ENCODE peak calls at places on chromosomes 2 and 18, in eight cellular contexts. Y is OCI-LY7, P is sigmoid colon, L is heart right ventricle, M is IMR-90, V is H1, B is body of pancreas, R is PC-9. K is an unnamed sample.

GRCh38 chr2:98911376-98912154 is 24.5 kb downstream of the CRACDL start:
- DNase-seq in M (peak), L (no peak), B (no peak), P (peak), R (no peak), Y (no peak), V (no peak), K (peak)

GRCh38 chr2:26536371-26537068 is 58.6 kb upstream of the OTOF start:
- DNase-seq in M (no peak), Y (no peak), B (no peak), V (no peak), L (no peak), R (no peak), P (peak), K (no peak)

GRCh38 chr18:56563568-56563967 is 74.8 kb downstream of the TXNL1 start:
- DNase-seq in R (no peak), B (no peak), Y (peak), M (no peak), V (peak), P (no peak), L (no peak), K (no peak)

GRCh38 chr18:44826418-44827259 is 146.0 kb downstream of the SETBP1 start:
- DNase-seq in V (no peak), M (peak), P (peak), Y (no peak), R (peak), L (peak), B (peak), K (peak)

GRCh38 chr2:107064750-107065149 is 178.8 kb upstream of the ST6GAL2 start:
- DNase-seq in R (no peak), B (no peak), M (no peak), Y (no peak), L (no peak), V (no peak), P (no peak), K (no peak)

GRCh38 chr2:40403233-40403841 is 48.6 kb downstream of the SLC8A1 start:
- DNase-seq in L (no peak), Y (no peak), P (no peak), R (peak), V (no peak), M (peak), B (no peak), K (peak)

GRCh38 chr2:143802242-143802641 is 673.0 kb downstream of the ARHGAP15 start:
- DNase-seq in V (no peak), L (no peak), R (no peak), P (no peak), M (peak), B (no peak), Y (no peak), K (peak)

GRCh38 chr2:202758128-202758527 is 113.4 kb downstream of the ICA1L start:
- DNase-seq in M (no peak), B (no peak), R (no peak), L (no peak), V (no peak), P (no peak), Y (no peak), K (no peak)

GRCh38 chr2:32706815-32707214 is 79.0 kb downstream of the TTC27 start:
- DNase-seq in L (no peak), M (no peak), V (no peak), Y (no peak), P (no peak), B (no peak), R (no peak), K (no peak)

GRCh38 chr2:129720761-129721160 is 258.7 kb upstream of the RAB6C start:
- DNase-seq in B (no peak), R (no peak), P (no peak), Y (no peak), L (no peak), V (no peak), M (no peak), K (no peak)

GRCh38 chr2:215772003-215772402 is 241.3 kb downstream of the MREG start:
- DNase-seq in Y (no peak), L (peak), P (no peak), M (peak), R (no peak), B (no peak), V (no peak), K (no peak)

GRCh38 chr2:101308432-101309210 is at the start of gene RNF149:
- DNase-seq in V (peak), P (peak), Y (peak), B (peak), M (peak), R (peak), L (peak), K (peak)

GRCh38 chr2:189506514-189506976 is 65.3 kb downstream of the WDR75 start:
- DNase-seq in V (no peak), M (peak), R (peak), B (no peak), L (no peak), Y (no peak), P (no peak), K (no peak)

GRCh38 chr18:43486462-43486861 is 209.2 kb upstream of the SYT4 start:
- DNase-seq in M (no peak), L (no peak), V (no peak), P (no peak), B (peak), Y (peak), R (no peak), K (no peak)

GRCh38 chr2:235698028-235698427 is 204.2 kb downstream of the AGAP1 start:
- DNase-seq in M (peak), V (no peak), Y (no peak), R (no peak), L (no peak), P (no peak), B (no peak), K (no peak)

GRCh38 chr2:9771481-9772017 is 71.7 kb upstream of the TAF1B start:
- DNase-seq in B (no peak), L (peak), V (no peak), Y (no peak), R (no peak), P (no peak), M (peak), K (no peak)

GRCh38 chr2:177474904-177475474 is 82.4 kb downstream of the AGPS start:
- DNase-seq in P (no peak), Y (no peak), B (no peak), V (no peak), R (no peak), M (peak), L (no peak), K (peak)

GRCh38 chr2:217231212-217231611 is 371.3 kb upstream of the TNP1 start:
- DNase-seq in L (no peak), P (no peak), M (peak), B (no peak), Y (no peak), R (no peak), V (no peak), K (no peak)

GRCh38 chr2:139217641-139218040 is 437.5 kb upstream of the NXPH2 start:
- DNase-seq in L (no peak), M (no peak), B (no peak), Y (no peak), V (no peak), P (no peak), R (no peak), K (no peak)

GRCh38 chr2:20093263-20094141 is 42.1 kb upstream of the LAPTM4A start:
- DNase-seq in L (peak), M (peak), P (peak), B (peak), R (peak), Y (no peak), V (peak), K (peak)

GRCh38 chr2:168660859-168661258 is 141.6 kb upstream of the NOSTRIN start:
- DNase-seq in R (no peak), M (no peak), B (no peak), V (no peak), L (peak), Y (no peak), P (no peak), K (no peak)

GRCh38 chr2:216069028-216069427 is 12.6 kb downstream of the PECR start:
- DNase-seq in V (no peak), R (no peak), Y (no peak), L (no peak), P (no peak), B (no peak), M (no peak), K (no peak)

GRCh38 chr18:41899535-41899934 is 55.5 kb upstream of the PIK3C3 start:
- DNase-seq in B (no peak), M (no peak), Y (no peak), V (no peak), P (no peak), R (no peak), L (no peak), K (peak)

GRCh38 chr2:64819774-64820688 is 166.3 kb upstream of the SERTAD2 start:
- DNase-seq in V (no peak), M (no peak), R (no peak), P (no peak), Y (peak), B (no peak), L (no peak), K (no peak)

GRCh38 chr2:239302083-239302807 is 98.6 kb downstream of the HDAC4 start:
- DNase-seq in R (no peak), B (no peak), L (no peak), Y (no peak), M (no peak), V (no peak), P (peak), K (no peak)

GRCh38 chr2:160891353-160891740 is 268.9 kb upstream of the TANK start:
- DNase-seq in P (no peak), B (no peak), L (no peak), Y (no peak), V (no peak), R (no peak), M (no peak), K (no peak)

GRCh38 chr18:62030091-62030985 is 137.5 kb upstream of the RNF152 start:
- DNase-seq in Y (no peak), M (no peak), R (no peak), V (no peak), L (no peak), P (no peak), B (no peak), K (no peak)

GRCh38 chr2:230690439-230690838 is 22.2 kb upstream of the CAB39 start:
- DNase-seq in P (peak), R (no peak), Y (no peak), V (no peak), B (no peak), L (no peak), M (peak), K (no peak)

GRCh38 chr18:31244737-31245432 is 73.1 kb upstream of the DSG1 start:
- DNase-seq in P (no peak), R (no peak), Y (no peak), B (no peak), M (no peak), L (no peak), V (no peak), K (no peak)

GRCh38 chr2:207725815-207726578 is 14.6 kb downstream of the CCNYL1 start:
- DNase-seq in L (no peak), Y (peak), B (peak), R (no peak), V (no peak), M (no peak), P (no peak), K (no peak)

DNA sequence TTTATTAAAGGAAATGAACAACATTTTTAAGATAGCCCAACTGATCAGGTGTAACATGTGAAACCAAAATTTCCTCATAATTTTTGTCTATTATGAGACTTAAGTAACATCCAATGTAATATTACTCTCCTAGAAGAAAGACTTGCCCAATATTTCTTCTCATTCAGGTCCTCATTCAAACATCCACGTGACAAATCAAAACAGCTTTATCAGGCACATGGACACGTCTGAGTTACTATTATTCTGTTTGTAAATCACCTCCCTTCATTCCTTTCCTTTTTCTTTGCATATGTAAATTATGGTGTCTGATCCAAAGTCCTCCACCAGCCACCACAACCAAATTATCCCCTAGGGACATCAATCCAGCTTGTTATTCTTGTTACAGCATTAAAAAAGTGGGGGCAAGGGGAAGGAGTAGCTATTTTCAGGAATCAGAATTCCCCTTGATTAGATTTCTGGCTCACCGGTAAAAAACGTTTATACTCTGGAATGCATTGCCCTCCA is 7.1 kb downstream of the TMEM163 start:
- DNase-seq in B (no peak), R (no peak), V (no peak), Y (no peak), M (no peak), P (no peak), L (no peak), K (no peak)
- TF ChIP-seq CTCF in B (no peak), R (no peak), V (no peak), Y (no peak), M (no peak), P (no peak), L (no peak), K (no peak)

GRCh38 chr18:3409811-3410210 is 40.2 kb upstream of the TGIF1 start:
- DNase-seq in V (no peak), L (no peak), P (no peak), Y (no peak), M (no peak), R (no peak), B (no peak), K (no peak)
- H3K27ac ChIP-seq in V (no peak), L (no peak), P (no peak), Y (no peak), M (no peak), R (peak), B (no peak), K (no peak)

DNA sequence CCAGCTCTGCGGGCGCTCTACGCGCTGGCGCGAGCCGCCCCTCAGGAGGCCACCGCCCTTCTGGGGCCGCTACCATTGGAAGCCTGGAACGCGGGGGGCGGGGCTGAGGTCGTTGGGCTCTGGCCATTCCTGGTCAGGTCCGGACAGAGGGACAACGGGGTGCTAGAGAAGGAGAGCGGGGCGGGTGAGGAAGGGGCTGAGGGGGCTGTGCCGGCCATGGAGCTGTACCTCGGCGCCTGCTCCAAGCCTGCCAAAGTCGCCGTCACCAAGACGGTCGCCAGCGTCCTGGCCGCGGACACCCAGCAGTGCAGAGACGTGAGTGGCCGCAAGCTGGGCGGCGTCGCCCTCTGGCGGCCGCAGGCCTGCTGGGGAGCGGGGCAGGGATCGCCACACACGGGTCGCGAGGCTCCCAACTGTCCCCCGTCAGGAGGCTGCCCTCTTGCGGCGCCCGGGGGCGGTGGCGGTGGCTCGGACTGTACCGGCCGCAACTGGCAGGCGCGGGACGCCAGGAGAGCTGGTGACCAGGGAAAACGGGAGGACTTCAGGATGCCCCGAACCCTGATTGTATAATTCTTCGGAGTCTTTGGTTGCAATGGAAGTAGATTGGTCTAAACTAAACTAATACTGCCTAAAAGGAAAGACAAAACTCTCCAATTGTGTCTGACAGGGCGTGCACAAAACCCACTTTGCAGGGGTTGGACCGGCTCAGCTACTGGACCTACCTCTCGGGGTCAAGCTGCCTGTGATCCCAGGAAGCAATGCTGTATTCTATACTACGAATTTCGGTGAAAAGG is at the start of gene FSIP2:
- DNase-seq in Y (no peak), V (peak), L (peak), B (peak), P (peak), R (no peak), M (peak), K (peak)
- TF ChIP-seq CTCF in Y (no peak), V (peak), L (peak), B (peak), P (peak), R (no peak), M (peak), K (peak)

GRCh38 chr2:110770308-110770695 is 37.9 kb downstream of the ACOXL start:
- DNase-seq in Y (no peak), B (no peak), P (no peak), R (no peak), L (no peak), V (no peak), M (no peak), K (no peak)

GRCh38 chr2:110772383-110772755 is 40.0 kb downstream of the ACOXL start:
- DNase-seq in V (no peak), M (no peak), Y (no peak), L (no peak), P (no peak), B (no peak), R (no peak), K (no peak)

GRCh38 chr2:110770696-110771425 is 38.5 kb downstream of the ACOXL start:
- DNase-seq in R (no peak), M (peak), L (peak), B (no peak), V (no peak), Y (no peak), P (no peak), K (peak)

GRCh38 chr2:110773470-110773921 is 41.1 kb downstream of the ACOXL start:
- DNase-seq in M (no peak), L (peak), R (no peak), Y (no peak), B (peak), V (no peak), P (peak), K (no peak)

GRCh38 chr2:110771549-110772382 is 39.4 kb downstream of the ACOXL start:
- DNase-seq in B (no peak), V (no peak), Y (no peak), M (no peak), R (no peak), L (no peak), P (no peak), K (no peak)
- H3K27ac ChIP-seq in B (no peak), V (peak), Y (no peak), M (no peak), R (no peak), L (no peak), P (no peak), K (no peak)

DNA sequence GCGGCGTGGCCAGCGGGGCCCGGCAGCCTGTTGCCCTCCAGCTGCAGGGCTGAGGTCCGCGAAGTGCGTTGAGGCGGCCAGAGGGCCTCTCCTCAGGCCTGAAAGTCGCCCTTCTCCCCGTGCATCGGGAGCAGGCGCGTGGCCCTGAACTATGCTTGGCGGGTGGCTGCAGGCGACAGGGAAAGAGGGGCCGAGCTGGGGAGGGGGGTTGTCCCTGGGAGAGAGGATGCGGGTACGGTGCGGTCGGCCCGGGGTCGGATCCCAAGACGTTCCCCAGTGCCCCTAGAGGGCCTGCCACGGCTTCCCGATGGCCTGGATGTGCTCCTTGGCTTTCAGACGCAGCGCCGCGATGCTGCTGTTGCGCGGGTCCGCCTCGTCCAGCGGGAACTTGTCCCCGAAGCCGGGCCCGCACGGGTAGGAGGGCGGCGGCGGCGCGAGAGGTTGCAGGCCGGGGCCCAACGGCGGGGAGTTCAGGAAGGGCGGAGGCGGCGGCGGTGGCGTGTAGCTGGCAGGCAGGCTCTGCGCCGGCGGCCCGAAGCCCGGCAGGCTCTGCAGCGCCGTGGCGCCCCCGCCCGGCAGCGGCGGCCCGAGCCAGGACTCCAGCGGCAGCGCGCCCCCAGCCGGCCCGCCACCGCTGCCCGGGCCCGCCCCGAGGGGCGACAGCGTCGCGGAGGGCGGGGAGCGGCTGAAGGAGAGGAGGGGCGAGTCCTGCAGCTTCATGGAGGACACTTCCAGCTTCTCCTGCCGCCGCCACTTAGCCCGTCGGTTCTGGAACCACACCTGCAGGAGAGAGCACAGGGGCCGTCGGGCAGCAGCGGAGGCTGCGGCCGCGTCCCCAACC is 4.3 kb downstream of the RAX start:
- DNase-seq in V (no peak), M (no peak), P (no peak), L (no peak), B (peak), Y (no peak), R (no peak), K (no peak)
- TF ChIP-seq CTCF in V (peak), M (peak), P (no peak), L (peak), B (peak), Y (no peak), R (no peak), K (peak)

GRCh38 chr2:234468503-234468902 is 28.4 kb downstream of the ARL4C start:
- DNase-seq in R (no peak), M (no peak), B (no peak), P (no peak), L (peak), V (no peak), Y (no peak), K (no peak)
- H3K27ac ChIP-seq in R (no peak), M (no peak), B (no peak), P (no peak), L (no peak), V (no peak), Y (no peak), K (peak)

DNA sequence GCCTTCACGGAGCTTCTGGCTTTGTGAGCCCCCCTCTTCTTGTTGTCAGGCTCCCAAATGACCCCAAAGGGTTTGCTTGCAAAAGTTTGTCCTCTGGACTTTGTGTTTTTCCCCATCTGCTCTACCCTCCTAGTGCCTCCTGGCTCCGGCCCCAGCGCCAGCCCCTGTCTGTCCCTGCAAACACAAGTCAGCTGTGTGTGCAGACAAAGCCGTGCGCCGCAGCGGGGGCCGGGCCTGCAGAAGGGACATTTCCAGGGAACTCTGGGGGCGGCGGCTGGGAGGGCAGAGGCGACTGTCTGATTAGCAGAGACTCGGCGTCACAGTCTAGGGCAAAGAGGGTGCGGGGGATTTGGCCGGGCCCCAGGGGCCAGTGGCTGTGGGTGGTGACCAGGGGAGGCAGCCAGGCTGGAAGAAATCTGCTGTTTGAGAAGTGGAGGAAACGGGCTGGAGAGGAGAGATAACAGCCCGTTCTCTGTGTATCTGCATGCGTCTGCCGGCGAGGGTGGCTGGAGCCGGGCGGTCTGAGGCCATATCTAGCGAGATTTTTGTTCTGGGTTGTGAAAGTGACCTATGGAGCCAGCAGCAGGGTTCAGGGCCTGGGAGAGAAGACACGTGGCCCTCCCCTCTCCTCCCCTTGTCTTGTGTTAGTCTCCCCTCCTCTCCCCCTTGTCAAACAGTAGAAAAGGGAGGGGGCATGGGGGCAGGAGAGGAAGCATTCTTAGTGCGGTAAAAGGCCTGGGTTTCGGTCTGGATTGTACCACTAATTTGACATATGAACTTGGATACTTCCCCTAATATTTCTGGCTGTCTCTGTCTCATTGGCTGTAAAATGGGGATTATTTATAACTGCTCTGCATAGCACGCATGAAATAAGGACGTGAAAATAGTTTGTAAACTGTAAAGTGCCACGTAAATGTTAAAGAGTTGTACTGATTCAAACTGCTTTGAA is 169.4 kb downstream of the SMAD7 start:
- DNase-seq in Y (no peak), P (peak), R (no peak), L (peak), B (peak), M (peak), V (no peak), K (no peak)
- TF ChIP-seq CTCF in Y (no peak), P (no peak), R (no peak), L (no peak), B (no peak), M (no peak), V (no peak), K (no peak)